ENCODE peak calls at places on chromosomes 7 and 10, in nine cellular contexts. A, S, C, P, M, V, Y, B and T are unnamed samples.

GRCh38 chr7:135842446-135843175 is 94.0 kb upstream of the FAM180A start:
- DNase-seq in C (no peak), A (no peak), V (no peak), M (peak), B (no peak), Y (no peak), S (no peak), P (no peak), T (no peak)

GRCh38 chr10:31947144-31947926 is 18.7 kb upstream of the ARHGAP12 start:
- DNase-seq in P (no peak), Y (no peak), C (no peak), M (peak), S (no peak), A (peak), B (no peak), V (no peak), T (peak)

GRCh38 chr7:24877790-24878311 is 102.1 kb downstream of the OSBPL3 start:
- DNase-seq in S (no peak), V (no peak), M (peak), Y (no peak), P (peak), C (no peak), B (no peak), A (peak), T (peak)

GRCh38 chr10:78263521-78263988 is 229.9 kb downstream of the RPS24 start:
- DNase-seq in P (no peak), S (peak), V (no peak), M (peak), A (peak), B (no peak), Y (no peak), C (no peak), T (no peak)

GRCh38 chr7:20141666-20142065 is 75.5 kb downstream of the MACC1 start:
- DNase-seq in B (no peak), P (no peak), Y (no peak), A (peak), S (no peak), C (no peak), M (no peak), V (no peak), T (no peak)

GRCh38 chr10:106285199-106285598 is 879.3 kb downstream of the SORCS1 start:
- DNase-seq in P (no peak), S (no peak), M (peak), V (no peak), Y (no peak), C (no peak), B (no peak), A (no peak), T (no peak)

GRCh38 chr10:59234814-59235429 is 58.5 kb downstream of the PHYHIPL start:
- DNase-seq in C (no peak), V (no peak), M (peak), B (no peak), S (no peak), A (peak), Y (no peak), P (peak), T (peak)

GRCh38 chr7:155570171-155570958 is 24.0 kb upstream of the CNPY1 start:
- DNase-seq in V (no peak), Y (no peak), P (no peak), A (no peak), B (no peak), M (no peak), C (no peak), S (no peak), T (no peak)

GRCh38 chr10:47291682-47292081 is 8.3 kb upstream of the GDF10 start:
- DNase-seq in M (no peak), C (no peak), Y (no peak), V (no peak), A (no peak), S (no peak), P (no peak), B (no peak), T (no peak)

GRCh38 chr7:378041-378420 is 88.1 kb downstream of the FOXL3 start:
- DNase-seq in Y (no peak), B (no peak), P (no peak), A (no peak), V (peak), C (peak), S (peak), M (no peak), T (no peak)

GRCh38 chr7:39069046-39069445 is 91.3 kb downstream of the POU6F2 start:
- DNase-seq in C (no peak), Y (no peak), M (no peak), P (no peak), B (no peak), V (no peak), A (no peak), S (no peak), T (no peak)

GRCh38 chr10:83089335-83089734 is 1050.0 kb upstream of the GHITM start:
- DNase-seq in Y (no peak), A (no peak), V (no peak), P (no peak), M (no peak), B (no peak), C (no peak), S (no peak), T (no peak)

GRCh38 chr10:31158000-31158658 is 126.5 kb upstream of the ZNF438 start:
- DNase-seq in V (no peak), A (peak), M (no peak), S (no peak), B (no peak), C (no peak), P (no peak), Y (no peak), T (no peak)

GRCh38 chr10:118592675-118593330 is 2.6 kb downstream of the PRLHR start:
- DNase-seq in M (no peak), C (no peak), Y (no peak), A (no peak), S (no peak), B (no peak), V (no peak), P (no peak), T (no peak)

GRCh38 chr10:118596426-118597124 is 1.1 kb upstream of the PRLHR start:
- DNase-seq in B (peak), M (no peak), V (no peak), A (no peak), Y (no peak), S (no peak), C (no peak), P (no peak), T (no peak)

GRCh38 chr10:118595598-118596425 is at the start of gene PRLHR:
- DNase-seq in M (no peak), Y (no peak), A (peak), V (no peak), P (no peak), B (peak), C (no peak), S (no peak), T (no peak)

GRCh38 chr10:118595064-118595420 is 406 bp downstream of the PRLHR start:
- DNase-seq in S (no peak), A (no peak), V (no peak), M (no peak), P (no peak), C (no peak), B (peak), Y (no peak), T (no peak)

GRCh38 chr10:118594392-118595063 is 920 bp downstream of the PRLHR start:
- DNase-seq in S (no peak), M (peak), A (peak), C (peak), B (peak), V (peak), P (no peak), Y (peak), T (peak)
- TF ChIP-seq CTCF in S (peak), M (no peak), A (no peak), C (peak), B (peak), V (no peak), P (no peak), Y (peak), T (peak)

DNA sequence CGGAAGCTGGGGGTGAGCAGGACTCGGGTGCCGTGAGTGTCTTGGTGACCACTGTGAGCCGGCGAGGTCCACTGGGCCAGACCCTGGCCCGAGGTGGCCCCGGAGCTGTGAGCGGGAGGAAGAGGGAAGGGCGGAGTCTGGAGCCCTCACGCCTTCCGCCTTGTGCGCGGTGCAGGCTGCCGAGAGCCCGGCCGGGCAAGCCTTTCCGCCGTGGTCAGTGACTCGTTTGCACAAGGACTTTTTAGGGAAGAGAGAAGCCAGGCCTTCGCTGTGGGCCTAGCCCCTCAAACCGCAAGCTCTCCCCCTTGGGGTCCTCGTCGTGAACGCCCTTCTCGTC is 40.9 kb upstream of the ZNF32 start:
- DNase-seq in Y (peak), P (peak), B (peak), V (peak), C (peak), A (peak), M (peak), S (peak), T (no peak)
- H3K4me3 ChIP-seq in Y (peak), P (peak), B (peak), V (peak), C (peak), A (peak), M (peak), S (peak), T (peak)

DNA sequence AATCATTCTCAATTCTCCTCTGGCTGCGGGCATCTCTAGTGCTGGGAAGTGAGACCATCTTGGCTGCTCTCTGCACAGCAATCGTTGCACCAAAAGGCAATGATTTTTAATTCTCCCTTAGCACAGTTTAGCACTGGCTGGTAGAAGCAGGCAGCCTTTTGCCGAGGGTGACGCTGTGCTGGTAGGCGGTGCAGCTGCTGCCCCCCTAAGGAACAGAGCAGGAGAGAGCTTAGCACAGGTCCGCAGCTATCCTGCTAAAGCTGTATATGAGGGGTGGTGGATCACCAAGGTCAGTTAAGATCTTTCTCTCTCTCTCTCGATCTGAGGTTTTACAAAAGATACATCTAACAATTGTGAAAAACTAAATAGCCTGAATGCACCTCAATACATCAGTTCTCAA is 390.1 kb downstream of the GATA3 start:
- DNase-seq in Y (no peak), V (no peak), S (no peak), P (peak), B (no peak), C (no peak), A (peak), M (no peak), T (no peak)
- TF ChIP-seq CTCF in Y (peak), V (no peak), S (peak), P (no peak), B (no peak), C (peak), A (no peak), M (no peak), T (no peak)

GRCh38 chr7:114412548-114412947 is 2.1 kb upstream of the FOXP2 start:
- DNase-seq in Y (no peak), S (no peak), B (no peak), V (no peak), C (no peak), M (no peak), P (no peak), A (no peak), T (no peak)

GRCh38 chr7:114416089-114416990 is 1.7 kb downstream of the FOXP2 start:
- DNase-seq in B (no peak), C (no peak), S (no peak), V (no peak), M (no peak), A (no peak), P (no peak), Y (no peak), T (no peak)

GRCh38 chr7:114413741-114414140 is 874 bp upstream of the FOXP2 start:
- DNase-seq in A (no peak), V (no peak), P (no peak), S (no peak), Y (no peak), B (no peak), M (no peak), C (no peak), T (no peak)

GRCh38 chr7:114415054-114415997 is 711 bp downstream of the FOXP2 start:
- DNase-seq in Y (no peak), B (no peak), C (no peak), A (no peak), M (no peak), S (no peak), V (no peak), P (no peak), T (no peak)

GRCh38 chr7:114414151-114415053 is at the start of gene FOXP2:
- DNase-seq in M (peak), Y (no peak), V (no peak), C (no peak), B (peak), S (no peak), P (no peak), A (peak), T (peak)
- H3K4me3 ChIP-seq in M (peak), Y (peak), V (peak), C (peak), B (peak), S (peak), P (peak), A (peak), T (no peak)

DNA sequence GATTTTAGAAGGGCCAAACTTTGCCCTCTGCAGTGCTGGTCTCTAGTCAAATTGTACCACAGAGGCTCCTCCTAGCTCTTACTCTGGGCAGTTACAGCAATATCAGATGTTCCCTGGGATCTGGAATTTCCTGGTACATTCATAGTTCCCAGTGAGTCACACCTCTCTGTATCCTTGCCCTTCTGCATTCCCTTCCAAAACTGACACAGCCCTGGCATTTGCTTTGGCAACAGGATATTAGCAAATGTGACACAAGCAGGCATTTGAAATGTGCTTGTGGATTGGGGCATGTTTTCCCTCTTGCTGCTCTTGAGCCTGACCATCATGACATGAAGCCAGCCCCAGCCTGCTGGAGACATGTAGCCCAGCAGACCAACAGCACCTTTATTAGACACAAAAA is 284.7 kb upstream of the AKR1E2 start:
- DNase-seq in B (no peak), M (peak), A (peak), P (peak), Y (no peak), C (no peak), V (no peak), S (no peak), T (no peak)
- TF ChIP-seq CTCF in B (no peak), M (peak), A (peak), P (no peak), Y (no peak), C (no peak), V (no peak), S (no peak), T (no peak)

GRCh38 chr7:91940171-91940570 is 491 bp upstream of the AKAP9 start:
- DNase-seq in M (no peak), B (peak), S (no peak), C (no peak), V (no peak), Y (no peak), A (no peak), P (peak), T (peak)
- H3K4me3 ChIP-seq in M (peak), B (peak), S (peak), C (peak), V (peak), Y (peak), A (peak), P (peak), T (peak)

GRCh38 chr10:685613-686012 is 3.9 kb downstream of the DIP2C start:
- DNase-seq in M (no peak), C (no peak), A (no peak), V (no peak), Y (no peak), B (no peak), S (no peak), P (no peak), T (no peak)

GRCh38 chr10:681670-682318 is 7.7 kb downstream of the DIP2C start:
- DNase-seq in V (peak), P (no peak), C (no peak), B (no peak), A (no peak), Y (no peak), S (peak), M (peak), T (no peak)

GRCh38 chr10:686155-686931 is 3.1 kb downstream of the DIP2C start:
- DNase-seq in C (no peak), A (no peak), P (no peak), S (no peak), V (peak), B (no peak), Y (no peak), M (no peak), T (no peak)

GRCh38 chr10:682931-683447 is 6.5 kb downstream of the DIP2C start:
- DNase-seq in V (no peak), S (no peak), C (no peak), M (no peak), A (no peak), Y (no peak), B (no peak), P (no peak), T (no peak)

GRCh38 chr10:683448-684071 is 5.9 kb downstream of the DIP2C start:
- DNase-seq in V (peak), A (peak), Y (no peak), S (peak), P (no peak), M (peak), C (no peak), B (no peak), T (no peak)
- TF ChIP-seq CTCF in V (no peak), A (no peak), Y (no peak), S (no peak), P (no peak), M (no peak), C (no peak), B (no peak), T (no peak)

DNA sequence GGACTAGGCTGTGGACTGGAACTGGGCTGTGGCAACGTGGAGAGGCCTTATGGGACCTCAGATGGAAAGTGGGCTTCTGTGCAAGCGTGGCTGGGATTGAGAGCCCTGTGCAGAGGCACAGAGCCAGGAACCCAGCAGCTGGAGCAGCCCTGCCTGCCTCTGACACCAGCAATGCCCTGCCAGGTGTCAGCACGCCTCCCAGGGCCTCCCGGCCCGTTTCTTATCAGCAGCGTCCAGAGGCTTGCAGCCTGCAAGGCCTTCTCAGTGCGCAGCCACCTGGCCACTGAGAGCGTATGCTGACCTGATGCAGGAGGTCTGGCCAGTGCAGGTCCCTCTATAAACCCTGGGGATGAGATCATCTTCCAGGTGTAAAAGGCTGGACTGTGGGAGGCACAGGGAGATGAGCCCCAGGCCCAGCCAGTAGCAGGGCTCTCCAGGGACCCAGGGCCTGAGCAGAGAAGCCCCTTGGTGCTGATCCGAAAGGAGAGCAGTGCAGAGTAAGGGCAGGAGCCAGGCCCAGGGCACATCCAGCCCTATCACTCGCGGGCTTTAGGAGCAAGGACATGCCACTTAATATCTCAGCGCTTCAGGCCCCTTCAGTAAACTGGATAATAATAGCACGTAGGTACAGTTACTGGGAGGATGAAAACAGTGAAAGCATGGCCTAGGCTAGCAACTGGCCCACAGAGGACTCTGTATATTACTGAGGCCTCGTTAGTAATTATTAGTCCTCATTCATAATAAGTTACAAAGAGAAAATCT is 38.8 kb upstream of the ANTXRL start:
- DNase-seq in C (no peak), A (no peak), Y (peak), B (no peak), P (no peak), V (peak), S (peak), M (no peak), T (no peak)
- H3K4me3 ChIP-seq in C (no peak), A (no peak), Y (no peak), B (no peak), P (no peak), V (no peak), S (no peak), M (no peak), T (no peak)

GRCh38 chr10:29634764-29635625 is at the start of gene SVIL:
- DNase-seq in V (peak), M (peak), P (peak), S (peak), C (peak), Y (peak), B (no peak), A (peak), T (no peak)
- TF ChIP-seq CTCF in V (no peak), M (no peak), P (peak), S (no peak), C (no peak), Y (no peak), B (no peak), A (no peak), T (no peak)